ENCODE peak calls at places on chromosomes 6 and 20, in eight cellular contexts. T is fibroblast of the aortic adventitia; K is T-helper 1 cell; R is iris pigment epithelial cell; E is GM12878; C is CD8-positive, alpha-beta memory T cell; N is COR-L47; S is body of pancreas. L is an unnamed sample.

GRCh38 chr6:129920103-129920798 is 59.1 kb upstream of the TMEM244 start:
- DNase-seq in T (peak), K (no peak), R (peak), E (no peak), C (no peak), N (no peak), S (no peak), L (no peak)

GRCh38 chr6:87541726-87542125 is 48.1 kb downstream of the RARS2 start:
- DNase-seq in T (no peak), K (no peak), R (no peak), E (no peak), C (no peak), N (no peak), S (no peak), L (no peak)

GRCh38 chr20:50658804-50659380 is 32.5 kb downstream of the RIPOR3 start:
- DNase-seq in T (peak), K (no peak), R (no peak), E (no peak), C (no peak), N (no peak), S (peak), L (no peak)

GRCh38 chr6:38239719-38240451 is 399.8 kb downstream of the BTBD9 start:
- DNase-seq in T (peak), K (no peak), R (peak), E (no peak), C (no peak), N (peak), S (no peak), L (peak)

GRCh38 chr20:59439243-59439642 is 138.8 kb downstream of the EDN3 start:
- DNase-seq in T (no peak), K (no peak), R (no peak), E (no peak), C (no peak), N (no peak), S (no peak), L (no peak)

GRCh38 chr6:118660218-118660569 is 8.8 kb upstream of the CEP85L start:
- DNase-seq in T (no peak), K (peak), R (peak), E (no peak), C (peak), N (peak), S (no peak), L (no peak)

GRCh38 chr6:107803957-107804356 is 20.2 kb downstream of the SCML4 start:
- DNase-seq in T (no peak), K (no peak), R (no peak), E (no peak), C (no peak), N (no peak), S (no peak), L (no peak)

GRCh38 chr20:60283281-60283680 is 325.1 kb downstream of the CDH26 start:
- DNase-seq in T (no peak), K (no peak), R (no peak), E (no peak), C (no peak), N (no peak), S (no peak), L (peak)

GRCh38 chr6:127566119-127566518 is 10.9 kb upstream of the C6orf58 start:
- DNase-seq in T (no peak), K (no peak), R (no peak), E (no peak), C (no peak), N (no peak), S (no peak), L (no peak)

GRCh38 chr6:53591873-53592272 is 47.0 kb upstream of the GCLC start:
- DNase-seq in T (no peak), K (no peak), R (no peak), E (no peak), C (no peak), N (no peak), S (no peak), L (peak)

GRCh38 chr20:50005378-50006020 is 22.7 kb downstream of the SNAI1 start:
- DNase-seq in T (no peak), K (no peak), R (no peak), E (no peak), C (no peak), N (no peak), S (no peak), L (no peak)

GRCh38 chr6:166588691-166589333 is 2.3 kb upstream of the RAMACL start:
- DNase-seq in T (peak), K (no peak), R (peak), E (peak), C (no peak), N (no peak), S (no peak), L (peak)

L was measured in fibroblast of mammary gland.